ENCODE peak calls at places on chromosomes 6 and 20, in seven cellular contexts. One of them, this sample, is unnamed.

GRCh38 chr6:104526383-104526782 is 333.3 kb downstream of the HACE1 start:
- DNase-seq in AG09309: no peak
- DNase-seq in bronchial epithelial cell: no peak
- DNase-seq in stimulated activated CD8-positive, alpha-beta memory T cell treated with anti-CD3 and anti-CD28 coated beads, Interleukin-2, amount 100 ng/mL, for 1 hour: no peak
- DNase-seq in naive thymus-derived CD8-positive, alpha-beta T cell: no peak
- DNase-seq in gastrocnemius medialis: no peak
- DNase-seq in left cardiac atrium: no peak
- DNase-seq in this sample: no peak

GRCh38 chr20:17500271-17500670 is 30.9 kb downstream of the BFSP1 start:
- DNase-seq in AG09309: no peak
- DNase-seq in gastrocnemius medialis: no peak
- DNase-seq in stimulated activated CD8-positive, alpha-beta memory T cell treated with anti-CD3 and anti-CD28 coated beads, Interleukin-2, amount 100 ng/mL, for 1 hour: no peak
- DNase-seq in left cardiac atrium: no peak
- DNase-seq in naive thymus-derived CD8-positive, alpha-beta T cell: peak
- DNase-seq in bronchial epithelial cell: no peak
- DNase-seq in this sample: no peak

GRCh38 chr20:57264151-57264792 is 2.2 kb downstream of the BMP7 start:
- DNase-seq in stimulated activated CD8-positive, alpha-beta memory T cell treated with anti-CD3 and anti-CD28 coated beads, Interleukin-2, amount 100 ng/mL, for 1 hour: no peak
- DNase-seq in naive thymus-derived CD8-positive, alpha-beta T cell: no peak
- DNase-seq in left cardiac atrium: no peak
- DNase-seq in gastrocnemius medialis: no peak
- DNase-seq in bronchial epithelial cell: no peak
- DNase-seq in AG09309: no peak
- DNase-seq in this sample: no peak

GRCh38 chr20:15119852-15120251 is 782.4 kb upstream of the FLRT3 start:
- DNase-seq in stimulated activated CD8-positive, alpha-beta memory T cell treated with anti-CD3 and anti-CD28 coated beads, Interleukin-2, amount 100 ng/mL, for 1 hour: no peak
- DNase-seq in gastrocnemius medialis: no peak
- DNase-seq in left cardiac atrium: no peak
- DNase-seq in naive thymus-derived CD8-positive, alpha-beta T cell: no peak
- DNase-seq in bronchial epithelial cell: no peak
- DNase-seq in AG09309: no peak
- DNase-seq in this sample: no peak

GRCh38 chr6:29909995-29910394 is 32.3 kb upstream of the HLA-A start:
- DNase-seq in bronchial epithelial cell: peak
- DNase-seq in naive thymus-derived CD8-positive, alpha-beta T cell: no peak
- DNase-seq in stimulated activated CD8-positive, alpha-beta memory T cell treated with anti-CD3 and anti-CD28 coated beads, Interleukin-2, amount 100 ng/mL, for 1 hour: no peak
- DNase-seq in left cardiac atrium: no peak
- DNase-seq in AG09309: no peak
- DNase-seq in gastrocnemius medialis: no peak
- DNase-seq in this sample: no peak

GRCh38 chr6:88006559-88006958 is 41.1 kb upstream of the SPACA1 start:
- DNase-seq in bronchial epithelial cell: no peak
- DNase-seq in left cardiac atrium: no peak
- DNase-seq in naive thymus-derived CD8-positive, alpha-beta T cell: no peak
- DNase-seq in gastrocnemius medialis: no peak
- DNase-seq in AG09309: no peak
- DNase-seq in stimulated activated CD8-positive, alpha-beta memory T cell treated with anti-CD3 and anti-CD28 coated beads, Interleukin-2, amount 100 ng/mL, for 1 hour: no peak
- DNase-seq in this sample: no peak

GRCh38 chr20:19125508-19125907 is 86.9 kb upstream of the SLC24A3 start:
- DNase-seq in naive thymus-derived CD8-positive, alpha-beta T cell: no peak
- DNase-seq in AG09309: no peak
- DNase-seq in stimulated activated CD8-positive, alpha-beta memory T cell treated with anti-CD3 and anti-CD28 coated beads, Interleukin-2, amount 100 ng/mL, for 1 hour: no peak
- DNase-seq in left cardiac atrium: no peak
- DNase-seq in bronchial epithelial cell: no peak
- DNase-seq in gastrocnemius medialis: no peak
- DNase-seq in this sample: no peak

GRCh38 chr6:131545317-131545716 is 27.7 kb upstream of the ARG1 start:
- DNase-seq in AG09309: no peak
- DNase-seq in left cardiac atrium: no peak
- DNase-seq in bronchial epithelial cell: no peak
- DNase-seq in stimulated activated CD8-positive, alpha-beta memory T cell treated with anti-CD3 and anti-CD28 coated beads, Interleukin-2, amount 100 ng/mL, for 1 hour: no peak
- DNase-seq in naive thymus-derived CD8-positive, alpha-beta T cell: no peak
- DNase-seq in gastrocnemius medialis: no peak
- DNase-seq in this sample: no peak

GRCh38 chr20:44911264-44911921 is 1.5 kb downstream of the PABPC1L start:
- DNase-seq in left cardiac atrium: no peak
- DNase-seq in bronchial epithelial cell: peak
- DNase-seq in gastrocnemius medialis: no peak
- DNase-seq in AG09309: no peak
- DNase-seq in naive thymus-derived CD8-positive, alpha-beta T cell: peak
- DNase-seq in stimulated activated CD8-positive, alpha-beta memory T cell treated with anti-CD3 and anti-CD28 coated beads, Interleukin-2, amount 100 ng/mL, for 1 hour: no peak
- DNase-seq in this sample: no peak

GRCh38 chr6:15901141-15902115 is 227.5 kb upstream of the MYLIP start:
- DNase-seq in bronchial epithelial cell: no peak
- DNase-seq in gastrocnemius medialis: peak
- DNase-seq in left cardiac atrium: no peak
- DNase-seq in AG09309: no peak
- DNase-seq in naive thymus-derived CD8-positive, alpha-beta T cell: no peak
- DNase-seq in stimulated activated CD8-positive, alpha-beta memory T cell treated with anti-CD3 and anti-CD28 coated beads, Interleukin-2, amount 100 ng/mL, for 1 hour: no peak
- DNase-seq in this sample: peak

This sample was measured in foreskin keratinocyte.